ENCODE peak calls at places on chromosomes 3 and 15, in four cellular contexts. K, I, U and T are unnamed samples.

GRCh38 chr3:171284308-171285075 is 175.7 kb downstream of the TNIK start:
- DNase-seq in K (no peak), I (peak), U (no peak), T (peak)

GRCh38 chr3:190178779-190179178 is 58.1 kb upstream of the P3H2 start:
- DNase-seq in K (no peak), I (no peak), U (no peak), T (no peak)

GRCh38 chr15:40413036-40413435 is 7.4 kb downstream of the IVD start:
- DNase-seq in K (no peak), I (no peak), U (no peak), T (no peak)

GRCh38 chr3:49165771-49166751 is at the start of gene CCDC71:
- DNase-seq in K (peak), I (peak), U (no peak), T (peak)

GRCh38 chr3:61315874-61316273 is 64.6 kb upstream of the FHIT start:
- DNase-seq in K (peak), I (peak), U (no peak), T (peak)

GRCh38 chr15:62474021-62474770 is 309.1 kb upstream of the C2CD4B start:
- DNase-seq in K (no peak), I (no peak), U (no peak), T (no peak)

GRCh38 chr3:64808056-64808455 is 120.3 kb upstream of the ADAMTS9 start:
- DNase-seq in K (no peak), I (no peak), U (no peak), T (no peak)

GRCh38 chr3:9659849-9660248 is 10.5 kb downstream of the MTMR14 start:
- DNase-seq in K (no peak), I (no peak), U (no peak), T (no peak)

GRCh38 chr15:67061811-67062348 is 3.5 kb upstream of the SMAD3 start:
- DNase-seq in K (no peak), I (no peak), U (no peak), T (no peak)

GRCh38 chr3:169112153-169112892 is 551.2 kb downstream of the MECOM start:
- DNase-seq in K (no peak), I (no peak), U (no peak), T (peak)

GRCh38 chr3:43171770-43172169 is 65.9 kb upstream of the POMGNT2 start:
- DNase-seq in K (no peak), I (no peak), U (no peak), T (peak)

GRCh38 chr3:79339846-79340245 is 428.0 kb downstream of the ROBO1 start:
- DNase-seq in K (peak), I (no peak), U (no peak), T (no peak)

GRCh38 chr3:25532763-25533162 is 104.7 kb downstream of the RARB start:
- DNase-seq in K (no peak), I (peak), U (no peak), T (peak)

GRCh38 chr15:70741107-70741511 is 22.2 kb downstream of the UACA start:
- DNase-seq in K (peak), I (no peak), U (no peak), T (peak)

GRCh38 chr3:122305818-122306621 is 19.0 kb upstream of the CSTA start:
- DNase-seq in K (no peak), I (peak), U (no peak), T (peak)